ENCODE peak calls at places on chromosomes 4 and X, in six cellular contexts. G is WERI-Rb-1, L is neural crest cell, V is RWPE1, N is B cell, Z is cardiac muscle cell. T is an unnamed sample.

GRCh38 chr4:120718979-120719566 is 203.5 kb downstream of the PRDM5 start:
- DNase-seq in V (no peak), Z (peak), L (peak), G (peak), N (no peak), T (peak)

GRCh38 chr4:183443609-183444148 is 757 bp upstream of the CDKN2AIP start:
- DNase-seq in G (peak), N (peak), Z (no peak), V (no peak), L (no peak), T (no peak)

GRCh38 chr4:13988347-13989265 is 361.1 kb upstream of the BOD1L1 start:
- DNase-seq in L (no peak), N (no peak), V (peak), Z (no peak), G (no peak), T (no peak)

GRCh38 chrX:74420194-74421035 is 878 bp upstream of the SLC16A2 start:
- DNase-seq in Z (peak), V (peak), G (peak), N (no peak), L (peak), T (peak)

GRCh38 chrX:31269914-31270313 is 198.1 kb upstream of the FTHL17 start:
- DNase-seq in Z (no peak), N (no peak), L (no peak), G (no peak), V (no peak), T (no peak)

GRCh38 chrX:45710081-45710801 is 509.6 kb upstream of the DIPK2B start:
- DNase-seq in Z (no peak), G (no peak), N (no peak), L (no peak), V (peak), T (no peak)

GRCh38 chr4:69057620-69058409 is 38.5 kb upstream of the UGT2B7 start:
- DNase-seq in L (peak), V (no peak), N (no peak), G (no peak), Z (peak), T (no peak)

GRCh38 chr4:176769519-176769918 is 23.2 kb downstream of the VEGFC start:
- DNase-seq in N (no peak), L (no peak), V (peak), Z (no peak), G (no peak), T (no peak)

GRCh38 chr4:73676136-73676535 is 55.9 kb upstream of the RASSF6 start:
- DNase-seq in G (no peak), L (no peak), Z (no peak), V (no peak), N (no peak), T (no peak)

GRCh38 chr4:17561195-17561909 is 15.6 kb upstream of the LAP3 start:
- DNase-seq in Z (no peak), G (no peak), N (no peak), V (no peak), L (no peak), T (no peak)

GRCh38 chr4:3744901-3745300 is 21.3 kb upstream of the ADRA2C start:
- DNase-seq in N (no peak), L (no peak), G (no peak), Z (no peak), V (no peak), T (no peak)

GRCh38 chr4:3749081-3749480 is 17.1 kb upstream of the ADRA2C start:
- DNase-seq in L (no peak), G (no peak), V (no peak), N (no peak), Z (no peak), T (no peak)

GRCh38 chr4:3745886-3746656 is 20.1 kb upstream of the ADRA2C start:
- DNase-seq in V (peak), L (no peak), Z (no peak), G (no peak), N (no peak), T (no peak)

GRCh38 chr4:3746701-3747581 is 19.2 kb upstream of the ADRA2C start:
- DNase-seq in Z (no peak), V (no peak), L (no peak), N (no peak), G (no peak), T (no peak)

GRCh38 chr4:3747582-3747906 is 18.6 kb upstream of the ADRA2C start:
- DNase-seq in N (no peak), L (peak), G (peak), Z (peak), V (no peak), T (peak)
- TF ChIP-seq CTCF in N (no peak), L (peak), G (peak), Z (peak), V (no peak), T (peak)

DNA sequence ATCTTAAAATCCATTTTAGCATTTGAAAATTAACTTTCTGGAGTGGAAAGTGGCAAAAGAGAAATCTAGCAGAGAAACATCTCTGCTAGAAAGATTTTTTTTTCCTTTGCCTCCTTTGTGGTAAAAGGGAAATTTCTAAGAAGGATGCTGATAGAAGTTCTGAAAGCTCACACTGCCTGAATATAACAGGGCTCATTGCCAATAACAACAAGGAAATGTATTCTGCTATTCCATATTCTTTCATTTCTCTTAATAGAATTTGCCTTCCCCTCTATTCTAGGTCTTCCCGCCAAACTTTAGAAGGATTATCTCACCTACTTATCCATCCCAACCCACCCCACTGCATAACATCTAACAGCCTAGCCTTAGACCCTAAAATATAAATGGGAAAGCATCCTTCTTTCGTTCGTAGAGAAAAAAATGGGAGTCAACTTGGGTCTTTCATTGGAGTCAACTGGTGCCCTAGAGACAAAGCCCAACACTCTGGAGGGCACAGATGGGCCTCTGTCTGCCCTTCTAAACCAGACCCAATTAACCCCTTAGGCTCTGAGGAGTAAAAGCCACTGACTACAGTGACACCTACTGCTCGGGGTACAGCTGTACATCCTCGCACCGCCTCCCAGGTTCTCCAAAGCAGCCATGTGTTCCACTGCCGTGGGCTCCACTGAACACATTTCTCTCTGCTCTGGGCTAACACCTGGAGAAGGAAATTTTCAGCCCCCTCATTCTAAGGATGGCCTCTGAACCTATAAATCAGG is 103.9 kb downstream of the MAML3 start:
- DNase-seq in L (peak), N (no peak), V (no peak), G (peak), Z (peak), T (peak)
- TF ChIP-seq CTCF in L (peak), N (no peak), V (no peak), G (peak), Z (peak), T (peak)

GRCh38 chrX:133081990-133082389 is 14.9 kb downstream of the USP26 start:
- DNase-seq in Z (no peak), G (no peak), L (no peak), V (no peak), N (no peak), T (no peak)

GRCh38 chrX:133090410-133090809 is 6.5 kb downstream of the USP26 start:
- DNase-seq in Z (no peak), G (no peak), L (no peak), V (no peak), N (no peak), T (no peak)

GRCh38 chrX:133083899-133084298 is 13.0 kb downstream of the USP26 start:
- DNase-seq in Z (peak), N (no peak), L (no peak), V (no peak), G (no peak), T (no peak)

GRCh38 chrX:133089411-133089810 is 7.5 kb downstream of the USP26 start:
- DNase-seq in Z (no peak), G (no peak), N (no peak), L (no peak), V (no peak), T (no peak)

GRCh38 chrX:133085785-133086184 is 11.1 kb downstream of the USP26 start:
- DNase-seq in G (no peak), V (peak), Z (no peak), L (no peak), N (no peak), T (no peak)
- TF ChIP-seq CTCF in G (no peak), V (no peak), Z (no peak), L (no peak), N (no peak), T (no peak)

GRCh38 chr4:130808492-130808891 is 1712.5 kb downstream of the C4orf33 start:
- DNase-seq in L (no peak), N (no peak), V (peak), Z (peak), G (no peak), T (no peak)
- TF ChIP-seq CTCF in L (peak), N (no peak), V (peak), Z (peak), G (peak), T (peak)

DNA sequence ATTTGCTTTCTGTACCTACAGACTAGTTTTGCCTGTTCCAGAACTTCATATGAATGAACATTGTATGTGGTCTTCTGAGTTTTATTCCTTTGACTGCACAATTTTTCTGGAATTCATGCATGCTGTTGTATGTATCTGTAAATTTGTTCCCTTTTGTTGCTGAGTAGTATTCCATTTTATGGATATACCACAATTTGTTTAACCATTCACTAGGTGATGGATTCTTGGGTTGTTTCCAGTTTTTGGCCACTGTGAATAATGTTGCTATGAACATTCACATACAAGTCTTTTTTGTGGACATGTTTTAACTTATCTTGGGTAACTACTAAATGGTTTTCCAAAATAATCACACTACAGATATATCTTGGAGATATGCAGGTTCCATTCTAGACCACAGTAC is 58.8 kb downstream of the TSPAN5 start:
- DNase-seq in N (no peak), L (no peak), V (no peak), G (no peak), Z (no peak), T (no peak)
- TF ChIP-seq CTCF in N (no peak), L (no peak), V (no peak), G (no peak), Z (no peak), T (no peak)

DNA sequence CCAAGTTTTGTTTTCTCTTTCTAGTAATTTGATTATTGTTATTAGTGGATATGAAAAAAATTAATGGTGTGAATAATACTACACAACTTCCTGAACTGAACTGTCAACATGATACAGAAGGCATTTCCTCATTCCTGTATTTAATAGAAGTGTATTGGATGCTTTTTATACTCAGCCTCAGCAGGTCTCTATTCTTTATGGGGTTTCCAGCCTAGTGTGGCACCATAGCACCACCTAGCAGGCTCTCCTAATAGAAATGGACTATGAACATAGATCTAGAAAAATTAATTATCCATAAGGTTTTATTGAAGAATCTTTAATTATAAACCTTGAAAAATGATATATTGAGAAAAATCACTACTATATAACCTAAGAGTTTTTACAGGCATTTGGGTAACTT is 52.4 kb downstream of the GLRB start:
- DNase-seq in V (peak), G (peak), Z (peak), N (no peak), L (no peak), T (no peak)
- TF ChIP-seq CTCF in V (peak), G (peak), Z (peak), N (no peak), L (no peak), T (no peak)

GRCh38 chr4:81923140-81923539 is 450.7 kb downstream of the HNRNPD start:
- DNase-seq in G (no peak), V (no peak), Z (peak), N (no peak), L (no peak), T (no peak)

GRCh38 chr4:81919238-81919637 is 447.5 kb upstream of the RASGEF1B start:
- DNase-seq in G (peak), N (no peak), V (peak), Z (peak), L (no peak), T (no peak)

GRCh38 chr4:81922271-81922775 is 450.6 kb upstream of the RASGEF1B start:
- DNase-seq in V (no peak), G (no peak), N (no peak), L (no peak), Z (no peak), T (no peak)

GRCh38 chr4:81921757-81922159 is 450.1 kb upstream of the RASGEF1B start:
- DNase-seq in L (no peak), Z (peak), G (peak), N (no peak), V (no peak), T (no peak)

GRCh38 chr4:81919810-81920209 is 448.1 kb upstream of the RASGEF1B start:
- DNase-seq in N (no peak), L (no peak), G (peak), Z (no peak), V (no peak), T (no peak)
- TF ChIP-seq CTCF in N (no peak), L (no peak), G (peak), Z (no peak), V (no peak), T (no peak)

GRCh38 chr4:10212400-10212799 is 95.8 kb upstream of the WDR1 start:
- DNase-seq in N (no peak), G (no peak), Z (no peak), L (no peak), V (no peak), T (no peak)

GRCh38 chr4:10207116-10207515 is 90.5 kb upstream of the WDR1 start:
- DNase-seq in L (no peak), V (no peak), Z (no peak), G (no peak), N (no peak), T (no peak)

DNA sequence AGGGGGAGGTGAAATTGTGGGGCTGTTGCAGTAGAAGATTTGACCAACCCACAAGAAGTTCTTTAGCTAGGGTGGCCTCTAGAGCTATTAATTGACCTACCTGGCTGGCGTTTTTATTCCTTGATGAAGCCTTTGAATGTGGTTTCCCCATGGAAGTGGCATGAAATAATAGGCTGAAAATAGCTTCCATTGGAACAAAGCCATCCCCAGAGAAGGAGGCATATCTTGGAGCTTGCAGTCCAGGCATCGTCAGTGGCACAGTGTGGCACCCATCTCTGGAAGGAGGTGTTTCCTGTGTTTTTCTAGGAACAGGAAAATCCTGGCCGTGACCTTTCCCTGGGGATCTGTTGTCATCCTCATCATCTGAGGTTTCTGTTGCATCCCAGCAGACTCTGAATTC is 96.3 kb upstream of the WDR1 start:
- DNase-seq in G (no peak), L (no peak), N (no peak), V (no peak), Z (no peak), T (no peak)
- TF ChIP-seq CTCF in G (no peak), L (no peak), N (no peak), V (no peak), Z (no peak), T (no peak)

GRCh38 chr4:8237256-8237989 is 32.1 kb upstream of the HTRA3 start:
- DNase-seq in L (no peak), V (no peak), G (no peak), Z (no peak), N (no peak), T (no peak)

GRCh38 chr4:8236920-8237195 is 32.7 kb upstream of the HTRA3 start:
- DNase-seq in G (no peak), Z (no peak), N (no peak), V (no peak), L (no peak), T (no peak)

GRCh38 chr4:8235686-8236085 is 33.9 kb upstream of the HTRA3 start:
- DNase-seq in L (no peak), G (no peak), N (no peak), V (no peak), Z (no peak), T (no peak)

GRCh38 chr4:8235224-8235623 is 34.3 kb upstream of the HTRA3 start:
- DNase-seq in Z (no peak), G (no peak), N (peak), V (no peak), L (no peak), T (no peak)

DNA sequence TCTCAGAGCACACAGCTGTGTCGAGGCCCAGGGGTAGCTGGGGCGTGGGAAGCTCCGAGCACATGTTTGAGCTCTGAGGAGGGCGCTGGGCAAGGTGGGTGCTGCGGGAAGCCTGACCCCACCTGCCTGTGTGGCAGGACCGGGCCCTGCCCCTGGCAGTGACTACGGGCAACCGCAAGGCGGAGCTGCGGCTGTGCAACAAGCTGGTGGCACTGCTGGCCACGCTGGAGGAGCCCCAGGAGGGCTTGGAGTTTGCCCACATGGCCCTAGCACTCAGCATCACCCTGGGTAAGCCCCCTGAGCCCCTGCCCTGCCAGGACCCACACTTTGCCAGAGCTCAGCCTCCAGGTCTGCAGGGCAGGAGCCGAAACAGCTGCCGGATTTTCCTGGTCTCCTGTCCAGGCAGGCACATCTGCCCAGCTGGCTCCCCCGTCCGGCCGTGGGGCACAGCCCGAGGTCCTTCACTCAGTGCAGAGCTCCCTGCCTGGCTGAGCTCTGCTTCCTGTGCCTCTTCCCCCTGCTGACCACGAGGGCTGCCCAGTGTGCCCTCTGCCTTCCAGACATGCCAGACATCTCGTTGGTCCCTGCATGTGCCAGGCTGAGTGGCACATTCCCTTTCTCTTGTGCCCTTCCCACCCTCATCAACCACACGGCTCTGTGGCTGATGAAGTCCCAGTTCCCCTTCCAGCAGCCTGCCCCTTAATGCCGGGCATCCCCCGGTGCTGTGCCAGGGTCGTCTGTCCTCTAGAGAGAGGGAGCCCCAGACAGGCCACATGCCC is 33.2 kb upstream of the HTRA3 start:
- DNase-seq in G (no peak), L (no peak), V (no peak), N (no peak), Z (no peak), T (no peak)
- TF ChIP-seq CTCF in G (no peak), L (no peak), V (no peak), N (no peak), Z (no peak), T (no peak)

T was measured in glutamatergic neuron.